ENCODE peak calls at places on chromosomes 6 and 20, in four cellular contexts. M is lower leg skin, W is body of pancreas, O is GM12891. D is an unnamed sample.

GRCh38 chr6:10033223-10033829 is 381.5 kb downstream of the TFAP2A start:
- DNase-seq in O (no peak), M (no peak), W (peak), D (peak)

GRCh38 chr6:105780146-105780860 is 305.8 kb upstream of the PRDM1 start:
- DNase-seq in W (no peak), M (no peak), O (no peak), D (no peak)

GRCh38 chr20:48339147-48339985 is 488.4 kb downstream of the PREX1 start:
- DNase-seq in O (no peak), W (peak), M (peak), D (peak)

GRCh38 chr6:2630362-2630761 is 120.4 kb downstream of the MYLK4 start:
- DNase-seq in W (peak), O (no peak), M (no peak), D (peak)

GRCh38 chr6:107386904-107387303 is 72.5 kb downstream of the PDSS2 start:
- DNase-seq in W (no peak), M (no peak), O (no peak), D (no peak)

GRCh38 chr20:3728876-3729275 is 3.6 kb upstream of the HSPA12B start:
- DNase-seq in W (no peak), O (no peak), M (no peak), D (no peak)

GRCh38 chr6:148177589-148178233 is 164.9 kb upstream of the SASH1 start:
- DNase-seq in O (peak), M (peak), W (peak), D (no peak)

GRCh38 chr6:131129657-131130545 is 5.4 kb upstream of the AKAP7 start:
- DNase-seq in M (no peak), O (no peak), W (no peak), D (no peak)

GRCh38 chr20:6164421-6165341 is 41.9 kb upstream of the FERMT1 start:
- DNase-seq in W (peak), M (no peak), O (no peak), D (no peak)

DNA sequence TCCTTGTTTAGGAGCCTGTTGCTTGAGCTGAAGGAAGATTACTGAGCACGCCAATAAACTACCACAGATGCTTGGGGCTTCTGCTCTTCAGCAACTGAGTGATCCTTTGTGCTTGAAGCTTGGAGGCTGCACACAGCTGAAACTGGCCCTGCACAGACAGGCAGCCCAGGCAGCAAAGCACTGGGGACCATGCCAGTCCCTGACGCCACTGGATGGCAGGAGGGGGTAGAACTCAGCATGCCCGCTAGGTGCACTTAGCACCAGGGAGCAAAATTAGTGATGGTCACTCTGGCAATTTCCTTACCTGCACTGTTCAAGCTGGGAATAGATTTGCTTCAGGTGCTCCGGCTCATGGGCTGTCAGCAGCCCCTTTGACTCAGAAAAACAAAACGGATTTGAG is 91.5 kb downstream of the FAM50B start:
- DNase-seq in O (no peak), W (no peak), M (no peak), D (no peak)
- TF ChIP-seq POLR2A in O (no peak), W (no peak), M (no peak), D (no peak)

DNA sequence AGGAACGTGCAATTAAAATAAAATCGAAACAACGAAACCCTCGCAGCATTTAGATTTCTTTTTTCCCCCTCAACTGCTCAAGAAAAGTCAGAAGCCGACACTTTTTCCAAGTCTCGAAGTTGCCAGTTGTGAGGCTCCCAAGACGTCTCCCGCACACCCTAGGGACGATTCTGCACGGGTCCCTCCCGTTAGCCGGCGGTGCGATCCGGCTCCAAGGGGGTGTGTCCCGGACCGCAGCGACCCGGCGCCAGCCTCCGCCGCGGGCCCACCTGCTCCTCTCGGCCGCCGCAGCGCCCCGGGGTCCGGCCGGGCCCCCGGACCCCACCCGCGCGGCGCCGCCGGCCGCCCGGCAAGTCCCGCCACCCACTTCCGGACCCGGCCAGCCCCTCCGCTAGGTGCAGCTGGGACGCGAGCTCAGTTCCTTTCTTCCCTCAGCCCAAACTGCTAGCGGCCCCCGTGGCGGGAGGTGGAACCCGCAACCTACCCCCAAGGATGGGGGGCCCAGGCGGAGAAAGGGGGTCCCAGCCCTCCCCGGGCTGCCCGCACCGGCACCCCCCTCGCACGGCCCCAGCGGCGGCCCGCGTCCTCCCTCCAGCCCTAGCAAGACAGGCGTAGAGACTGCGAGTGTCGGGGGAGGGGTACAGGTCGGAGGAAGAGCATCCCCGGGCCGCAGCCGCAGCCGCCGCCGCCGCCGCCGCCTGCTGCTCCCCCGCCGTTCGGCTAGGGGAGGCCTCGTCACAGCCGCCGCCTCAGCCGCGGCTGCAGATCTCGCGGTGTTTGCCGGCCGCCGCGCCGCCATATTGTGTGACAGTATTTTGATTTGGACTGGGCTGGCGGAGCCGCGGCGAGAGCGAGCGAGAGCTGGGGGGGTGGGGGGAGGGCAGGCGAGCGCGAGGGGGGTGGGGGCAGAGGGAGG is 514 bp upstream of the TAB2 start:
- DNase-seq in O (peak), M (peak), W (peak), D (peak)
- TF ChIP-seq POLR2A in O (no peak), M (no peak), W (peak), D (peak)

GRCh38 chr20:63290677-63291472 is 2.1 kb upstream of the COL20A1 start:
- DNase-seq in M (no peak), O (peak), W (peak), D (peak)

GRCh38 chr20:63290136-63290676 is 2.8 kb upstream of the COL20A1 start:
- DNase-seq in W (no peak), O (no peak), M (no peak), D (no peak)

GRCh38 chr20:63287697-63288580 is 5.0 kb upstream of the COL20A1 start:
- DNase-seq in W (no peak), M (no peak), O (no peak), D (no peak)

GRCh38 chr20:63288581-63289251 is 4.3 kb upstream of the COL20A1 start:
- DNase-seq in M (no peak), W (peak), O (no peak), D (no peak)

DNA sequence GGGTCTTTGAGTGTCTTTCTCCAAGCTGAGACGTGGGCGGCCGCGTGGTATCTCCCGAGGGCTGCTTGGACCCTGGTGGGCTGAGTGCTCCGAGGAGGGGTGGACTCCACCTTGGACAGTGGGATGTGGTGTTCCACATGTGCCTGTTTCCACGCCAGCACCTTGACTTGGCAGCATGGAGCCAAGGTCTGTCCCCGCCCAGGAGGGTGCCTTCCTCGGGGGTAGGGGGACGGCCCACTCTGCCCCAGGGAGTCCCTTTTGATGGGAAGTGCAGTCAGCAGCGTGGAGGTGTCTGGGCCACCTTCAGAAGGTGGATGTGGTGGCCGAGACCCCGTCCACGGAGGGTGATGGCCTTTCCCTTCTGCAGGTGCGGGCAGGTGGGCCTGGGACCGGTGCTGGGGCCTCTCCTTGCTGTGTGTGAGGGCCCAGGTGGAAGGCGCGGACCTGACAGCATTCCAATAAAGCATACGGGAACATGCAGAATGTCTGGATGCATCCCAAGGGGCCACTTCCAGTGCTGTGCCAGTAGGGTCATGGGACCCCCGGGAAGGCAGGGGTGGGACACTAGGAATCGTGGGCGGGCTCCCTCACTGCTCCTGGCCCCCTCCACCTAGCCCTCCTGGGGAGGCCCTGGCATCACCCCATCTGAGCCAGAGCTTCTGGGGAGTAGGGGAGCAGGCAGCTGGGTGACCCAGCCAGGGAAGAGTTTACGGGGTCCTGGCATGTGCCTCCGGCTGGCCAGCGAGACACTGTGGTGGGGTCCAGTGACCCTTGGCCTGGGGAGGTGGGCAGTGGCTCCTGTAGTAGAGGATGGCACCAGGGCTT is 3.5 kb upstream of the COL20A1 start:
- DNase-seq in W (no peak), O (no peak), M (no peak), D (no peak)
- TF ChIP-seq POLR2A in W (no peak), O (no peak), M (no peak), D (no peak)

GRCh38 chr6:29942275-29943052 is at the start of gene HLA-A:
- DNase-seq in M (peak), W (peak), O (peak), D (peak)
- TF ChIP-seq POLR2A in M (no peak), W (peak), O (peak), D (peak)

GRCh38 chr6:30689022-30689865 is 1.5 kb downstream of the NRM start:
- DNase-seq in O (no peak), W (no peak), M (no peak), D (no peak)
- TF ChIP-seq POLR2A in O (no peak), W (no peak), M (no peak), D (no peak)

GRCh38 chr20:34709044-34709835 is 5.1 kb downstream of the TP53INP2 start:
- DNase-seq in W (peak), O (peak), M (peak), D (peak)
- TF ChIP-seq POLR2A in W (peak), O (peak), M (no peak), D (no peak)

GRCh38 chr6:152355166-152355565 is 282.0 kb downstream of the SYNE1 start:
- DNase-seq in O (no peak), W (no peak), M (no peak), D (no peak)

GRCh38 chr6:152351110-152351509 is 286.1 kb downstream of the SYNE1 start:
- DNase-seq in O (no peak), W (no peak), M (no peak), D (no peak)

GRCh38 chr6:152353440-152353839 is 283.7 kb downstream of the SYNE1 start:
- DNase-seq in O (no peak), M (no peak), W (no peak), D (no peak)

GRCh38 chr6:152348116-152348515 is 289.0 kb downstream of the SYNE1 start:
- DNase-seq in M (no peak), W (no peak), O (no peak), D (no peak)

GRCh38 chr6:152351742-152352141 is 285.4 kb downstream of the SYNE1 start:
- DNase-seq in M (no peak), W (no peak), O (no peak), D (no peak)
- TF ChIP-seq POLR2A in M (no peak), W (no peak), O (no peak), D (no peak)